ENCODE peak calls at places on chromosome 7, in four cellular contexts. L is HCT116, F is progenitor cell of endocrine pancreas, N is Calu3. O is an unnamed sample.

GRCh38 chr7:91242097-91242846 is 22.0 kb upstream of the FZD1 start:
- DNase-seq in L (no peak), F (no peak), N (no peak), O (peak)

GRCh38 chr7:142381727-142382409 is 124.0 kb upstream of the PRSS58 start:
- DNase-seq in L (no peak), F (no peak), N (no peak), O (peak)

GRCh38 chr7:27248427-27248806 is 5.8 kb downstream of the EVX1 start:
- DNase-seq in L (no peak), F (no peak), N (no peak), O (no peak)

GRCh38 chr7:1292972-1293830 is 60.5 kb downstream of the UNCX start:
- DNase-seq in L (no peak), F (no peak), N (no peak), O (no peak)

GRCh38 chr7:75687246-75688088 is 51.3 kb downstream of the HIP1 start:
- DNase-seq in L (no peak), F (no peak), N (no peak), O (no peak)

GRCh38 chr7:156475666-156476065 is 164.9 kb upstream of the RNF32 start:
- DNase-seq in L (peak), F (no peak), N (no peak), O (peak)

GRCh38 chr7:127383123-127383835 is 9.2 kb downstream of the ZNF800 start:
- DNase-seq in L (no peak), F (no peak), N (no peak), O (no peak)

GRCh38 chr7:43869898-43870240 is 552 bp upstream of the MRPS24 start:
- DNase-seq in L (no peak), F (no peak), N (peak), O (peak)

GRCh38 chr7:10802526-10802925 is 171.1 kb upstream of the PHF14 start:
- DNase-seq in L (no peak), F (no peak), N (no peak), O (peak)

GRCh38 chr7:150668472-150668911 is 17.0 kb upstream of the GIMAP2 start:
- DNase-seq in L (no peak), F (no peak), N (no peak), O (no peak)

GRCh38 chr7:118153551-118154177 is 30.3 kb upstream of the LSM8 start:
- DNase-seq in L (peak), F (no peak), N (peak), O (peak)

GRCh38 chr7:150322114-150322832 is 882 bp upstream of the LRRC61 start:
- DNase-seq in L (no peak), F (no peak), N (no peak), O (no peak)

GRCh38 chr7:110889363-110889762 is 201.6 kb upstream of the LRRN3 start:
- DNase-seq in L (no peak), F (no peak), N (no peak), O (no peak)

GRCh38 chr7:123494193-123494796 is 40.1 kb downstream of the IQUB start:
- DNase-seq in L (peak), F (no peak), N (peak), O (no peak)

GRCh38 chr7:157513162-157513621 is 176.4 kb downstream of the DNAJB6 start:
- DNase-seq in L (no peak), F (no peak), N (no peak), O (no peak)

DNA sequence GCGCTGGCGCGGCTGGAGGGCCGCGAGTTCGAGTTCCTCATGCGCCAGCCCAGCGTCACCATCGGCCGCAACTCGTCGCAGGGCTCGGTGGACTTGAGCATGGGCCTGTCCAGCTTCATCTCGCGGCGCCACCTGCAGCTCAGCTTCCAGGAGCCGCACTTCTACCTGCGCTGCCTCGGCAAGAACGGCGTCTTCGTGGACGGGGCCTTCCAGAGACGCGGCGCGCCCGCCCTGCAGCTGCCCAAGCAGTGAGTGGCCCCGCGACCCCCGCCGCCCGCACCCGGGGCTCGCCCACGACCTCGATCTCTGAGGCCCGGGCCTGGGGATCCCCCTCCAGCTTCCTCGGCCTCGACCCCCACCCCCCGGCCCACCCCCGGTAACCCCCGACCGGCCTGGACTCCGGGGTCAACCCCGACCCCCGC is 537 bp downstream of the FOXK1 start:
- DNase-seq in L (no peak), F (no peak), N (peak), O (no peak)
- TF ChIP-seq CTCF in L (no peak), F (no peak), N (no peak), O (peak)

DNA sequence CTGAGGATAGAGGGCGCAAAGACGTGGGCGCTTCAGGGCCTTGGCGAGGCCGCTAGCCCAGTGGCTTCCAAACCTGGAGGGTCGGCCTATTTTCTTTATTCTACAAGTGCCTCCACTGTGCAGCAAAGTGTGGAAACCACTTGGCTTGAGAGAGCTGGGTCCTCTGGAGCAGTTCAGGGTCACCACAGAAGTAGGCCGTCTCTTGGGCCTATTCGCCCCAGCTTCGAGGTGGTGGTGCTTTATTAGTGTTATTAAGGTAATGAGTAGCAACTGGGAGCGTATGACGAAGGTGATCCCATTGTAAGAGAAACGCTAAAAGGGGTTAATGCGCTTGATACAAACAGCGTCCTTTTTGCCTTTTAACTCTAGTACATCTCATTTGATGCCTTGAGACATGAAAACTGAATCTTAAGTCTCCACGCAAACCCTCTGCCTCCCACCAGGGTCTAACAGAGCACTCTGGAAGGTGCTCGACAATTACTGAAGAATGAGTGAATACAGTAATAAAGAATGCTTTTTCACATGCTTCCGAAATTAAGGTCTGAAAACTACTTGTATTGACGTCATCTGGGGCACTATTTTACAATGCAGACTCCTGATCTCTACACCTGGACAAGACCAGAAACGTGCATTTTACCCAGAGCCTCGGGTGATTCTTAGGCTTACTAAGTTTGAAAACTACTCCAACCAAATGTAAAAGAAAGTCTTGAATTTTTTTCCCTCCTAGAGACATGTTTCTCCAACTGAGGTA is 647 bp upstream of the GSAP start:
- DNase-seq in L (no peak), F (no peak), N (no peak), O (no peak)
- TF ChIP-seq CTCF in L (no peak), F (no peak), N (no peak), O (peak)

GRCh38 chr7:135337506-135337905 is 103.9 kb downstream of the STRA8 start:
- DNase-seq in L (no peak), F (no peak), N (no peak), O (no peak)

GRCh38 chr7:135338151-135338550 is 104.5 kb downstream of the STRA8 start:
- DNase-seq in L (no peak), F (no peak), N (no peak), O (no peak)

GRCh38 chr7:135334830-135335543 is 101.3 kb downstream of the STRA8 start:
- DNase-seq in L (no peak), F (no peak), N (no peak), O (no peak)

GRCh38 chr7:135333946-135334345 is 100.3 kb downstream of the STRA8 start:
- DNase-seq in L (no peak), F (no peak), N (no peak), O (no peak)

DNA sequence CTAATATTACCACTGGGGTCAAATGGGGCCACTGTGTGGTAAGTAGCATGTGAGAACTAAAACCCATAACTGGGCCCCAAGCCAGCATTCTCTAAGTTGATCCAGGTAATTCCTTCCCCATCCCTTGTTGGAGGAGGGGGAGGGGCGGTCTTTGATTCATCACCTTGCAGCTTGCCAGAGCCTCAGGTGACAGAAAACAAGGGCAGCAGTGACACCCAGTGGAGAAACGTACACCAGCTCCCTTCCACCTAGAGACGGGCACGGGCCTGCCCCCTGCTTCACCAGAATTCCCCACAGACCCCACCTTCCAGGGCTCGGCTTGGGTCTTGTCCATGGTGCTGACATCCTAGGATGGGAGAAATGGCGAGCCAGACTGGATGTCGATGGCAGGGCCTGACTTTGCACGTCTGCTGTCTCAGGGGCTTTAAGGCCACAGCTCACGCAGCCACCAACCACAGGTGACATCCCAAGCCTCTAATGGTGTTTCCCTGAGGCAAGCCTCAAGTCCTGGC is 102.0 kb downstream of the STRA8 start:
- DNase-seq in L (peak), F (peak), N (peak), O (no peak)
- TF ChIP-seq CTCF in L (peak), F (peak), N (peak), O (peak)

GRCh38 chr7:22320416-22320815 is 36.5 kb downstream of the RAPGEF5 start:
- DNase-seq in L (no peak), F (no peak), N (no peak), O (no peak)
- TF ChIP-seq CTCF in L (no peak), F (no peak), N (no peak), O (no peak)